ENCODE peak calls at places on chromosomes 5 and 9, in four cellular contexts. J is K562, G is HCT116, Q is Panc1. D is an unnamed sample.

GRCh38 chr9:95091971-95092320 is 225.6 kb downstream of the FANCC start:
- DNase-seq in Q (no peak), J (no peak), G (no peak), D (no peak)

GRCh38 chr9:27090716-27091115 is 18.3 kb upstream of the TEK start:
- DNase-seq in J (no peak), G (no peak), Q (no peak), D (no peak)

GRCh38 chr5:101012880-101013279 is 109.8 kb upstream of the ST8SIA4 start:
- DNase-seq in J (no peak), G (no peak), Q (no peak), D (no peak)

GRCh38 chr5:98108497-98108896 is 665.0 kb upstream of the RGMB start:
- DNase-seq in Q (no peak), G (no peak), J (no peak), D (no peak)

GRCh38 chr9:95096807-95097206 is 220.7 kb downstream of the FANCC start:
- DNase-seq in J (no peak), Q (no peak), G (no peak), D (peak; percentile 33)

GRCh38 chr9:112790231-112790774 is 39.7 kb downstream of the SNX30 start:
- DNase-seq in G (no peak), J (no peak), Q (no peak), D (no peak)

GRCh38 chr5:17216176-17216973 is 1.1 kb upstream of the BASP1 start:
- DNase-seq in J (peak; percentile 22), Q (peak; percentile 93), G (peak; percentile 34), D (peak; percentile 42)

GRCh38 chr5:6868170-6868569 is 154.9 kb downstream of the TENT4A start:
- DNase-seq in Q (no peak), J (no peak), G (no peak), D (no peak)

GRCh38 chr5:11642398-11642797 is 261.8 kb downstream of the CTNND2 start:
- DNase-seq in J (no peak), G (no peak), Q (no peak), D (no peak)

GRCh38 chr5:140671472-140672210 is 1.7 kb downstream of the DND1 start:
- DNase-seq in G (no peak), Q (no peak), J (no peak), D (no peak)
- TF ChIP-seq TCF7L2 in G (no peak), Q (no peak), J (no peak), D (no peak)

DNA sequence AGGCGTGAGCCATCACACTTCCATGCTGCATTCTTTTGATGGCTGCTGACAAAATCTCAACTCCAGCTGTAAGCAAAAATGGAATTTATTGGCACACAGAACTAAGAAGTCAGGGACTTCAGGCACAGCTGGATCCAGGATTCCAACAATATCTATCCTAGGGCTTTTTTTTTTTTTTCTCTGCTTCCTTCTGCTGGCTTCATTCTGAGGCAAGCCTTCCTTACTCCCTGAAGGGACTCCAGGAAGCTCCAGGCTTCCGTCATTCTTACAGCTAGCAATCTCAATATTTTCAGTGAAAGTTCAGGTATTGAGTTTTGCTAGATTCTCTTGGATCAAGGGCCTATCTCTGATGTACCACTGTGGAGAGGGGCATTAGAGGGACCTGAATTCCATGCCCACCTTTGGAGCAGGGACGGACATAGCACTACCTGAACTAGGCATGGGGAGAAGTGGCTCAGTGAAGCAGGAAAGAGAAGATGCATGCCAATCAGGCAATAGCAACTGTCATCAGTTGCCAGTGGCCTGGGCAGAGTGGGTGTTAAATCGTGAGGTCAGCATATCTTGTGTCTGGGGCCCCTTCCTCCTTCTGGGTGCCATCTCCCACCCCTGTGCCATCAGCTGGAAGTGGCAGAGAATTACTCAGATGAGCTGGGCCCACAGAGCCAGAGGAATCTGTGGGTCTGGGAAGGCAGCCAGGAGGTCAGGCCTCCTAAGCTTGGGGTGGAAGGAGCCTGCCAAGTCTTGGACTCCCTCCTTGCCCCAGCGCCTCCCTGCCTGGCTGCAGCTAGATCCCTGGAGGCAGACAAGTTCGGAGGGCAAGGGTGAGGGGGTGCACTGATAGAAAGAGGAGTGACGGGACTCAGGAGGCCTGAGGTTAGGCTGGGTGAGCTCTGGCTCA is 66.3 kb downstream of the GALNT12 start:
- DNase-seq in Q (no peak), G (no peak), J (no peak), D (no peak)
- TF ChIP-seq TCF7L2 in Q (no peak), G (no peak), J (no peak), D (no peak)

DNA sequence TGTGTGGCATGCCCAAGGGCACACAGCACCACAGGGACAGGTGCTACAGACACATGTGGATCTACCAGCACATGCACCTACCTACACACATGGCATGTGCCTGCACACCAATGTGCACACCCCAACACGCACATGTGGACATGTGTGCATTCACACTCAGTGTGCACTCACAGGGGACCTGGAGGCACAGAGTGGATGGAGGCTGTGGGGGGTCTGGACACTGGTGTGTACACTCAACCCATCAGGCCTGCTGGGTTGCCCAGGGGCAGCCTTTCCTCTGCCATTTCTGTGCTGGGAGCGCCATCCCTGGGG is 1.7 kb downstream of the CRB2 start:
- DNase-seq in Q (no peak), G (no peak), J (no peak), D (no peak)
- TF ChIP-seq TCF7L2 in Q (no peak), G (no peak), J (no peak), D (no peak)

GRCh38 chr5:82277613-82277986 is 554 bp downstream of the RPS23 start:
- DNase-seq in G (no peak), Q (no peak), J (no peak), D (no peak)
- TF ChIP-seq TCF7L2 in G (no peak), Q (no peak), J (no peak), D (no peak)

DNA sequence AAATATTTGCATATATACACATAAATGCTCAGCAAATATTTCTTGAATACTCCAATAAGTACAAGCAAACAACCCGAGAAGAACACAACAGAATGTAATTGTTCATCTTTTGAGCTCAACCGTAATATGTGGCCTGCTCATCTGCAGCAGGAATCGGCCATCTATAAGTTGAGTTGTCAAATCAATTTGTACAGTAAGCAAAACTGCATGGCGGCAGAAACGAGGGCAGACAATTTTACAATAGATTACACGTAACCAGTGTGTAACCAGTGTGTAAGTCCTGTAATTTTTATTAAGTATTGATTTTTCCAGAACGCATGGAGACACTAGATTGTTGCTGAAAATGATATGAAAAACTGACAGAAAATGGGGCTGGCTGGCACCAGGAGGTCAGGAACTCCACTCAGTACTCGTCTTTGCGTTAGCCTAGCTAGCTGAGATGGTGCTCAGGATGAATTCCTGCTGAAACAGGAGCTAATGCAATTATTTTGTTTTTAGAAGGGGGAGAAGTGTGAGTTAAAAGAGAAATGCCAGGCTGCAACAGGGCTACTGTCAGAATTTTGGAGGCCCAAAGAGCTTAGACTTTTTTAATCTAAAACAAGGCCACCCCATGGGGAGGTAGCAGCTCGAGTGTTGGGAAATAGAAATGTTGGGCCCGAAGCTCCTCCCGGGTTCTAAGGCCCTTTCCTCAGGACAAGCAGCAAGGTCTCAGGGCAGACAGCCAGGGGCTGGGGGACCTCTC is 682 bp downstream of the DHX29 start:
- DNase-seq in J (no peak), Q (no peak), G (no peak), D (peak; percentile 27)
- TF ChIP-seq TCF7L2 in J (no peak), Q (no peak), G (no peak), D (no peak)

GRCh38 chr5:154758977-154759376 is 3.8 kb downstream of the LARP1 start:
- DNase-seq in J (no peak), G (no peak), Q (no peak), D (no peak)
- TF ChIP-seq TCF7L2 in J (no peak), G (no peak), Q (no peak), D (no peak)